ENCODE peak calls at places on chromosomes 7 and 10, in six cellular contexts. R is cardiac fibroblast; G is effector CD4-positive, alpha-beta T cell; P is AG08395; E is lung; A is fibroblast of the conjunctiva. W is an unnamed sample.

GRCh38 chr7:116549370-116549769 is 24.5 kb downstream of the CAV1 start:
- DNase-seq in R (no peak), G (no peak), P (no peak), E (no peak), A (no peak), W (no peak)

GRCh38 chr7:31938650-31939049 is 131.6 kb downstream of the PDE1C start:
- DNase-seq in R (peak), G (no peak), P (peak), E (no peak), A (no peak), W (no peak)

GRCh38 chr10:80108576-80109239 is 23.8 kb upstream of the PLAC9 start:
- DNase-seq in R (peak), G (no peak), P (no peak), E (no peak), A (no peak), W (no peak)

GRCh38 chr7:50197547-50197946 is 104.5 kb upstream of the ZPBP start:
- DNase-seq in R (no peak), G (peak), P (no peak), E (no peak), A (no peak), W (no peak)

GRCh38 chr7:157228864-157229422 is 90.2 kb downstream of the UBE3C start:
- DNase-seq in R (peak), G (no peak), P (peak), E (no peak), A (no peak), W (no peak)

GRCh38 chr7:73509463-73509862 is 12.6 kb downstream of the BAZ1B start:
- DNase-seq in R (no peak), G (no peak), P (no peak), E (peak), A (no peak), W (no peak)

GRCh38 chr7:3805151-3805550 is 504.1 kb downstream of the SDK1 start:
- DNase-seq in R (peak), G (no peak), P (no peak), E (no peak), A (no peak), W (no peak)

GRCh38 chr7:55253188-55253587 is 111.9 kb upstream of the LANCL2 start:
- DNase-seq in R (no peak), G (no peak), P (no peak), E (no peak), A (no peak), W (no peak)

GRCh38 chr10:121860810-121861209 is 67.0 kb downstream of the ATE1 start:
- DNase-seq in R (no peak), G (no peak), P (no peak), E (no peak), A (no peak), W (no peak)

GRCh38 chr10:118564652-118565051 is 30.8 kb downstream of the PRLHR start:
- DNase-seq in R (peak), G (no peak), P (peak), E (peak), A (no peak), W (no peak)

GRCh38 chr10:101693701-101694055 is 1.3 kb downstream of the FBXW4 start:
- DNase-seq in R (peak), G (no peak), P (peak), E (no peak), A (peak), W (no peak)

GRCh38 chr10:69872326-69872725 is 70.6 kb downstream of the COL13A1 start:
- DNase-seq in R (no peak), G (no peak), P (no peak), E (no peak), A (no peak), W (no peak)

GRCh38 chr10:35005868-35006267 is 84.3 kb downstream of the CUL2 start:
- DNase-seq in R (peak), G (no peak), P (peak), E (no peak), A (peak), W (peak)

GRCh38 chr7:27647052-27647451 is 15.6 kb downstream of the HIBADH start:
- DNase-seq in R (peak), G (no peak), P (no peak), E (no peak), A (peak), W (no peak)

GRCh38 chr10:110357252-110357780 is 52.6 kb upstream of the SMNDC1 start:
- DNase-seq in R (peak), G (peak), P (peak), E (no peak), A (peak), W (no peak)

GRCh38 chr7:104185346-104185745 is 22.5 kb downstream of the ORC5 start:
- DNase-seq in R (peak), G (no peak), P (no peak), E (no peak), A (no peak), W (no peak)

GRCh38 chr7:27677912-27678612 is 15.4 kb upstream of the HIBADH start:
- DNase-seq in R (peak), G (no peak), P (peak), E (no peak), A (peak), W (peak)

GRCh38 chr10:105494944-105495343 is 853.9 kb downstream of the SORCS3 start:
- DNase-seq in R (no peak), G (no peak), P (no peak), E (no peak), A (no peak), W (no peak)

GRCh38 chr7:116354171-116354545 is 143.8 kb downstream of the TES start:
- DNase-seq in R (peak), G (no peak), P (peak), E (peak), A (peak), W (no peak)

GRCh38 chr7:6636741-6637543 is at the start of gene ZNF316:
- DNase-seq in R (peak), G (peak), P (peak), E (peak), A (no peak), W (no peak)

GRCh38 chr10:132978542-132978941 is 36.2 kb upstream of the CFAP46 start:
- DNase-seq in R (no peak), G (no peak), P (no peak), E (no peak), A (no peak), W (no peak)

GRCh38 chr7:142808802-142809583 is 38.2 kb downstream of the PRSS2 start:
- DNase-seq in R (peak), G (peak), P (no peak), E (no peak), A (no peak), W (no peak)

GRCh38 chr10:85600026-85600743 is 766.4 kb downstream of the GRID1 start:
- DNase-seq in R (no peak), G (no peak), P (no peak), E (no peak), A (no peak), W (no peak)

GRCh38 chr10:125149278-125150047 is 10.9 kb downstream of the CTBP2 start:
- DNase-seq in R (peak), G (no peak), P (peak), E (no peak), A (peak), W (peak)

GRCh38 chr10:124185074-124185473 is 91.7 kb upstream of the CHST15 start:
- DNase-seq in R (no peak), G (no peak), P (no peak), E (no peak), A (no peak), W (no peak)

GRCh38 chr7:140159487-140159886 is 17.3 kb downstream of the KDM7A start:
- DNase-seq in R (peak), G (no peak), P (peak), E (no peak), A (no peak), W (no peak)

GRCh38 chr10:90125966-90126600 is 424.7 kb downstream of the KIF20B start:
- DNase-seq in R (peak), G (no peak), P (no peak), E (no peak), A (no peak), W (no peak)

GRCh38 chr7:45663167-45663921 is 89.2 kb downstream of the ADCY1 start:
- DNase-seq in R (peak), G (no peak), P (peak), E (peak), A (no peak), W (peak)

GRCh38 chr7:122885583-122886356 is 490 bp downstream of the CADPS2 start:
- DNase-seq in R (peak), G (no peak), P (peak), E (peak), A (no peak), W (no peak)

GRCh38 chr10:116626815-116627214 is 6.1 kb downstream of the PNLIPRP2 start:
- DNase-seq in R (no peak), G (no peak), P (no peak), E (no peak), A (no peak), W (no peak)